ENCODE peak calls at places on chromosomes 3 and 15, in ten cellular contexts. R is cardiac fibroblast, C is astrocyte of the cerebellum, O is GM20000, D is tibial artery, H is esophagus muscularis mucosa, J is OCI-LY7, A is HL-60, L is endothelial cell, S is AG04450. P is an unnamed sample.

GRCh38 chr15:77821188-77821958 is 188.7 kb upstream of the LINGO1 start:
- DNase-seq in R (peak; percentile 66), C (peak; percentile 31), O (peak; percentile 77), D (no peak), H (no peak), J (peak; percentile 64), A (no peak), L (peak; percentile 84), S (peak; percentile 18), P (peak; percentile 83)

GRCh38 chr3:107943350-107943749 is 147.5 kb downstream of the CD47 start:
- DNase-seq in R (no peak), C (no peak), O (no peak), D (no peak), H (peak; percentile 64), J (no peak), A (no peak), L (no peak), S (no peak), P (no peak)

GRCh38 chr3:16482770-16483531 is 30.5 kb downstream of the RFTN1 start:
- DNase-seq in R (no peak), C (no peak), O (peak; percentile 61), D (peak; percentile 39), H (no peak), J (peak; percentile 82), A (no peak), L (no peak), S (no peak), P (peak; percentile 24)

GRCh38 chr15:64633332-64633731 is 142.1 kb downstream of the RBPMS2 start:
- DNase-seq in R (no peak), C (no peak), O (no peak), D (no peak), H (no peak), J (no peak), A (no peak), L (no peak), S (no peak), P (no peak)

GRCh38 chr3:73499787-73500186 is 125.0 kb downstream of the PDZRN3 start:
- DNase-seq in R (peak; percentile 53), C (peak; percentile 57), O (peak; percentile 22), D (no peak), H (peak; percentile 26), J (no peak), A (no peak), L (no peak), S (no peak), P (peak; percentile 43)

GRCh38 chr15:22873204-22873701 is 34.8 kb downstream of the NIPA2 start:
- DNase-seq in R (peak; percentile 66), C (peak; percentile 91), O (no peak), D (no peak), H (no peak), J (no peak), A (no peak), L (peak; percentile 27), S (peak; percentile 42), P (no peak)

GRCh38 chr3:169350228-169350627 is 313.3 kb downstream of the MECOM start:
- DNase-seq in R (peak; percentile 17), C (no peak), O (no peak), D (no peak), H (no peak), J (no peak), A (no peak), L (no peak), S (no peak), P (no peak)

GRCh38 chr3:150319900-150320299 is 88.2 kb upstream of the TSC22D2 start:
- DNase-seq in R (peak; percentile 98), C (peak; percentile 83), O (no peak), D (no peak), H (no peak), J (no peak), A (no peak), L (no peak), S (peak; percentile 83), P (no peak)

GRCh38 chr3:126358816-126359181 is 1.6 kb upstream of the KLF15 start:
- DNase-seq in R (no peak), C (no peak), O (no peak), D (peak; percentile 20), H (no peak), J (no peak), A (no peak), L (no peak), S (no peak), P (no peak)

GRCh38 chr3:129228891-129229585 is 20.4 kb upstream of the COPG1 start:
- DNase-seq in R (peak; percentile 86), C (no peak), O (no peak), D (no peak), H (no peak), J (no peak), A (peak; percentile 68), L (peak; percentile 39), S (peak; percentile 50), P (no peak)

DNA sequence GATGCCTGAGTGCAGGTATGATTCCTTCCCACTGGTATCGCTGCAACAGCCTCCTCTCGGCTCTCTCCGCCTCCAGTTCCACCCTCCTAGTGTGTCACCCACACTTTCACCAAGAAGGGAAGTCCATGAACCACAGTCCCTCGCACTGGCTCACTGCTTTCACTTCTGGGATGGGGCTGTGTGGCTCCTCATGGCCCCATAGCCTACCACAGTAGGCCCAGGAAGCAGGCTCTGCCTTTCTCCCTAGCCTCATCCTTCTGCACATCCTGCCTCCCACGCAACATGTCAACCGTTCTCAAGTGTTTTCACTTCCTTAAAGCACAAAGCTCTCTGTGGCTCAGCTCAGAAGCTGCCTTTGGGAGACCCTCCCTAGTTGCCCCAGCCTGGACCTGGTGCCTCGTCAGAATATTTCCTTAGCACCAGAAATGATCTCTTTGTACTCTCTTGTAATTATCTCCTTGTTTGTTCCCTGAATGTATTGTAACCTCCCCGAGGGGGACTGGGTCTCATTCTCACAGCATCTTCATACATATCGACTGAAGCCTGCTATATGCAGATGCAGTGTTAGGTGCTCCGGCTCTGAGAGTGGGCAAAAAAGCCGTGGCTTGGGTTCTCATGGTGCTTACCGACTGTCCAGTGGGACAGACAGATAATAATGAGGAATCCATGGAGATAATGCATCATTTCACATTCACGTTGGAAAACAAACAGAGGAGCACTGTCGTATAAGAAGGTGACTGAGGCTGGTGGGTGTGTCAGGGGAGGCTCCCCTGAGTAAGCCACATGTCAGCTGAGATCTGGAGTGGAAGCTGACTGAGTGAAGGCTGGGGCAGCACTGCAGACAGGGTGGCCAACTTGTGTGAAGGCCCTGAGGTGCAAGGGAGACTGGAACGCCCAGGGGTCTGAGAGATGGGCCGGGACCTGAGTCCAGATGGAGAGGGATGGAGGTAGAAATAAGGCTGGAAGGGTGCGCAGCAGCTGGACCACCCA is 107.1 kb downstream of the DGKG start:
- DNase-seq in R (no peak), C (no peak), O (peak; percentile 68), D (no peak), H (no peak), J (peak; percentile 65), A (peak; percentile 81), L (no peak), S (no peak), P (peak; percentile 61)
- TF ChIP-seq CTCF in R (no peak), C (no peak), O (no peak), D (no peak), H (no peak), J (no peak), A (no peak), L (peak; percentile 17), S (no peak), P (no peak)

GRCh38 chr3:42702982-42703694 is 540 bp upstream of the HHATL start:
- DNase-seq in R (no peak), C (no peak), O (no peak), D (peak; percentile 14), H (no peak), J (no peak), A (no peak), L (no peak), S (no peak), P (no peak)

GRCh38 chr3:42702066-42702951 is at the start of gene HHATL:
- DNase-seq in R (no peak), C (no peak), O (no peak), D (peak; percentile 20), H (no peak), J (no peak), A (no peak), L (no peak), S (no peak), P (no peak)

GRCh38 chr3:42700366-42701288 is 2.0 kb downstream of the HHATL start:
- DNase-seq in R (no peak), C (no peak), O (no peak), D (peak; percentile 16), H (no peak), J (no peak), A (no peak), L (no peak), S (no peak), P (no peak)

GRCh38 chr3:42699511-42699971 is 3.1 kb downstream of the HHATL start:
- DNase-seq in R (no peak), C (no peak), O (no peak), D (peak; percentile 9), H (no peak), J (no peak), A (no peak), L (no peak), S (no peak), P (no peak)

GRCh38 chr3:42701371-42702065 is 1.1 kb downstream of the HHATL start:
- DNase-seq in R (peak; percentile 32), C (peak; percentile 1), O (peak; percentile 76), D (peak; percentile 35), H (no peak), J (peak; percentile 27), A (peak; percentile 28), L (peak; percentile 75), S (no peak), P (peak; percentile 79)
- TF ChIP-seq CTCF in R (no peak), C (no peak), O (no peak), D (no peak), H (no peak), J (no peak), A (no peak), L (no peak), S (no peak), P (no peak)

DNA sequence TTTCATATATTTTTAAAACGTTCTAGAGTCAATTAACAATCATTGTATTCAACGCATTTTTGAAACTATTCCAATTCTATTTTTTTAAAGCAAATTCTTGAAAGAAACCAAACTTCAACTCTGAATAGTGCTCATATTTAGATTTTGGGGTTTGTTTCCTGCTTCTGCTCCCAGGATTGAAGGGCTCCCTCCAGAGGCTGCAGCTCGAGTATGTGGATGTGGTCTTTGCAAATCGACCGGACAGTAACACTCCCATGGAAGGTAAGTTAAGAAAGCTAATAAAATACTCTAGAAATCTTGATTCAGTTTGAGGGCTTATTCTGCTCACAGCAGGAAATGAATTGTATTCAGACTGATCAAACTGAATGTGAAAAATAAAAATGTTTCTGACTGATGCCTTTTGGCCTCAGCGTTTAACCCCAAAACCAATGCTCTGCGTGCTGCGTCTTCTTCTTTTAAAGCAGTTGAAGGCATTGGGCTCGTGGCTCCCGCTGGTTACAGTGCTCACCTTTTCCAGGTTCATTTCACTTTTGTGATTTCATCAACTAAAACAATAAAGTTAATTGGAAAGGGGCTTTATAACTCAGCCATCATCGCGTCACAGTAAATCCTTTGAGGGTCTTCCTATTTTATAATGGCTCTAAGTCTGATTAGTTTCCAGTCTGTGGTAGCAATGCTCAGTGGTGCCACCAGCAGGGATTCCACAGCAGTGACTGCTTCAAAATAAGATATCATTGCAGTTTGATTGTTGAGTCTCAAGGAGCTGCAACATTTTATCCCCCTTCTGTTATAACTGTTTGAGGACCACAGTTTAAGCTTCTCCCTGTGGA is 80.1 kb downstream of the SSR3 start:
- DNase-seq in R (no peak), C (no peak), O (peak; percentile 18), D (no peak), H (no peak), J (peak; percentile 10), A (no peak), L (peak; percentile 49), S (no peak), P (no peak)
- TF ChIP-seq CTCF in R (peak; percentile 52), C (peak; percentile 56), O (peak; percentile 50), D (no peak), H (peak; percentile 35), J (peak; percentile 67), A (no peak), L (peak; percentile 47), S (peak; percentile 44), P (peak; percentile 45)

GRCh38 chr3:14343338-14344112 is 58.9 kb upstream of the SLC6A6 start:
- DNase-seq in R (no peak), C (no peak), O (no peak), D (no peak), H (no peak), J (no peak), A (no peak), L (no peak), S (no peak), P (no peak)
- TF ChIP-seq CTCF in R (no peak), C (no peak), O (no peak), D (no peak), H (no peak), J (no peak), A (no peak), L (no peak), S (no peak), P (no peak)

P was measured in GM13977.